ENCODE peak calls at places on chromosomes 13 and 19, in six cellular contexts. L is A549, B is endothelial cell of umbilical vein, D is HepG2, N is GM12878, U is K562. X is an unnamed sample.

GRCh38 chr13:51534075-51534817 is 50.0 kb upstream of the WDFY2 start:
- DNase-seq in B (no peak), N (no peak), L (no peak), U (no peak), D (no peak), X (peak; percentile 94)

GRCh38 chr19:14735915-14736314 is 42.4 kb downstream of the ADGRE2 start:
- DNase-seq in L (no peak), U (no peak), D (no peak), N (no peak), B (no peak), X (no peak)

GRCh38 chr19:47036233-47036651 is 12.2 kb downstream of the TMEM160 start:
- DNase-seq in U (no peak), B (no peak), L (no peak), D (no peak), N (no peak), X (peak; percentile 93)

GRCh38 chr19:33561261-33561660 is 39.7 kb upstream of the PEPD start:
- DNase-seq in D (no peak), B (no peak), N (no peak), L (no peak), U (no peak), X (no peak)

GRCh38 chr13:27659466-27659865 is 37.8 kb downstream of the POLR1D start:
- DNase-seq in U (no peak), N (no peak), L (no peak), D (no peak), B (no peak), X (no peak)

GRCh38 chr19:33675501-33676124 is 53.9 kb downstream of the CHST8 start:
- DNase-seq in U (no peak), B (no peak), D (no peak), N (no peak), L (no peak), X (no peak)

GRCh38 chr13:24276310-24276709 is 33.1 kb upstream of the C1QTNF9 start:
- DNase-seq in L (no peak), U (no peak), D (no peak), B (no peak), N (peak; percentile 42), X (peak; percentile 25)

GRCh38 chr13:49927755-49928154 is 8.4 kb downstream of the SPRYD7 start:
- DNase-seq in N (no peak), D (no peak), L (no peak), B (no peak), U (no peak), X (no peak)

GRCh38 chr19:48424694-48425219 is 21.0 kb upstream of the GRWD1 start:
- DNase-seq in L (peak; percentile 92), B (peak; percentile 88), D (no peak), N (no peak), U (peak; percentile 73), X (peak; percentile 91)

GRCh38 chr13:91714726-91715334 is 316.4 kb downstream of the GPC5 start:
- DNase-seq in D (no peak), B (no peak), L (no peak), U (no peak), N (no peak), X (no peak)

GRCh38 chr13:38308736-38309135 is 40.9 kb upstream of the UFM1 start:
- DNase-seq in N (no peak), D (no peak), L (no peak), B (no peak), U (no peak), X (peak; percentile 1)

GRCh38 chr19:52172347-52172746 is 926 bp upstream of the ZNF836 start:
- DNase-seq in L (no peak), N (no peak), U (no peak), B (no peak), D (no peak), X (no peak)

GRCh38 chr19:52176574-52176973 is 5.2 kb upstream of the ZNF836 start:
- DNase-seq in D (no peak), N (no peak), U (no peak), B (no peak), L (no peak), X (no peak)

GRCh38 chr19:52170863-52171320 is 529 bp downstream of the ZNF836 start:
- DNase-seq in U (no peak), L (no peak), B (peak; percentile 10), D (no peak), N (no peak), X (peak; percentile 8)

GRCh38 chr19:52170304-52170703 is 1.1 kb downstream of the ZNF836 start:
- DNase-seq in N (no peak), L (no peak), B (no peak), D (no peak), U (no peak), X (no peak)

GRCh38 chr19:52171321-52172169 is at the start of gene ZNF836:
- DNase-seq in N (peak; percentile 51), B (peak; percentile 81), D (peak; percentile 56), L (peak; percentile 54), U (peak; percentile 72), X (peak; percentile 78)
- TF ChIP-seq MYC in N (no peak), B (no peak), D (no peak), L (no peak), U (no peak), X (no peak)

DNA sequence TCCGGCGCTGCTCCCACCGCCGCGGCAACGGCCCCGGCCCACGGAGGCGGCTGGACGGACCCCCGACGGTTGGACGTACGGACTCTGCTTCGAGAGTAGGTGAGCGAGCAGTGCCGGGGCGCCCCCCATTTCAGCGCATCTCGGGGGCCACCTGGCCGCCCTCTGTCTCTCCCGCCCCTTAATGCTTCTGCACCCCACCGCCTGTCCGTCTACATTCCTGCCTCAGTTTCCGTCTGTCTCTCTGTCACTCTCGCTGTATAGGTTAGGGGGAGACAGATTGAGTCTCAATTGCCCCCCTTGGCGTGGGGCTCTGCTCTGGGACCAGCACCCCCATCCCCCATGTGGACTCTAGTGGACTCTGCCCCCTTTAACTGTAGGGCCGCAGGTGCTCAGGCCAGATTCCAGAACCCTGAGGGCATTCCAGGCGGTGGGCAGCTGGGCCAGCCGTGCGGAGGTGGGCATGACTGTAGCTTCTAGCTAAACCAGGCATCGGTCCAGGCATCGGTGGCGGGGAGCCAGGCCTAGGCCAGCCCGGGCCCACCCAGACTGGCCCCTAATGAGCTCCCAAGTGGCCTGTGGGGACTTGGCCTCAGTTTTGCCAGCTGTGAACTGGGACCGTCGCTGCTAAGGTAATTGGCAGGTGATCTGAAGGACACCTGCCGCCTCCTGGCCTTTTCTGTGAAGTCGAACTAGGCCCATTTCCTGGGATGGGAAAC is 373 bp downstream of the TNFAIP8L1 start:
- DNase-seq in N (no peak), L (no peak), B (peak; percentile 39), D (peak; percentile 62), U (peak; percentile 29), X (no peak)
- TF ChIP-seq MYC in N (no peak), L (no peak), B (no peak), D (peak; percentile 85), U (no peak), X (no peak)

DNA sequence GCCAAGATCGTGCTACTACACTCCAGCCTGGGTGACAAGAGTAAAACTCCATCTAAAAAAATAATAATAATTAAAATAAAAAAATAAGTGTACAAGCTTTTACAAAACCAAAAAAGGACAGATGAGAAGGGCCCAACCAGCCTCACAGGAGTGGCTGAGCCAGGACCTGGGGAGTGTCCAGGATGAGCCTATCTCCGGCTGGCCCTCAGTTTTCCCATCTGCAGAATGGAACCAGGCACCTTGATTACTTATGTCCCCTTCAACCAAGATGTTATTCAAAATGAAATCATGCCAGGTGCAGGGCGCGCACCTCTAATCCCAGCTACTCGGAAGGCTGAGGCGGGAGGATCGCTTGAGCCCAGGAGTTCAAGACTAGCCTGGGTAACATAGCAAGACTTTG is 9.5 kb upstream of the IFI30 start:
- DNase-seq in L (no peak), U (no peak), B (no peak), N (no peak), D (no peak), X (no peak)
- TF ChIP-seq MYC in L (no peak), U (no peak), B (no peak), N (no peak), D (no peak), X (no peak)

GRCh38 chr13:75812751-75813181 is 176.6 kb downstream of the LMO7 start:
- DNase-seq in B (peak; percentile 84), L (no peak), D (no peak), N (no peak), U (no peak), X (no peak)
- TF ChIP-seq MYC in B (no peak), L (no peak), D (no peak), N (no peak), U (no peak), X (no peak)

DNA sequence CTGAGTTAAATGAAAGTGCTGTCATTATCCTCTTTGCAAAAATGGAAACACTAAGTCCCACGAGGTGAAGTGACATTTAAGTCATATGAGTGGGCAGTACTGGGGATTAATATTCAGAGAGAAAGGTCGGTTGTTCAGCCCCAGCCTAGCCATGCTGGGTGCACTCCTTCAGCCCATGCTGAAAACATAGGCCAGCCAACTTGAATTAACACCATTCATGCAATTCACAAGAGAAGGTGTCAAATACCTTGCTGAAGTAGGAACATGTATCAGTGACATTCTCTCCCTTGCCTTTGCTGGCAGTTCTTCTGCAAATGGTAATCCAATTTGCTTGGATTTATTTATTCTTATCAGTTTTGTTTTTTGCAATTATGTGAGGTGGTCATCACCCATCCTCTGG is 256.3 kb downstream of the DNAJC15 start:
- DNase-seq in N (no peak), D (no peak), B (no peak), U (no peak), L (no peak), X (no peak)
- TF ChIP-seq MYC in N (no peak), D (no peak), B (no peak), U (no peak), L (no peak), X (no peak)

GRCh38 chr13:109312399-109312798 is 474.0 kb downstream of the IRS2 start:
- DNase-seq in U (no peak), L (no peak), D (no peak), N (no peak), B (no peak), X (no peak)

GRCh38 chr13:109301711-109302110 is 484.7 kb downstream of the IRS2 start:
- DNase-seq in L (no peak), D (no peak), U (no peak), B (no peak), N (no peak), X (no peak)

GRCh38 chr13:109301276-109301675 is 485.1 kb downstream of the IRS2 start:
- DNase-seq in L (no peak), U (no peak), N (no peak), D (no peak), B (no peak), X (no peak)

GRCh38 chr13:109309625-109310363 is 476.6 kb downstream of the IRS2 start:
- DNase-seq in B (no peak), N (no peak), D (peak; percentile 78), U (no peak), L (peak; percentile 11), X (no peak)

GRCh38 chr13:109307027-109307426 is 479.4 kb downstream of the IRS2 start:
- DNase-seq in U (no peak), D (no peak), N (no peak), B (no peak), L (no peak), X (no peak)
- TF ChIP-seq MYC in U (no peak), D (no peak), N (no peak), B (no peak), L (no peak), X (no peak)

GRCh38 chr19:16594131-16594586 is 21.9 kb upstream of the SLC35E1 start:
- DNase-seq in N (no peak), U (no peak), L (no peak), B (no peak), D (no peak), X (peak; percentile 64)
- TF ChIP-seq MYC in N (no peak), U (no peak), L (no peak), B (no peak), D (no peak), X (peak; percentile 39)